ENCODE peak calls at places on chromosomes 1 and 21, in seven cellular contexts. P is C1 segment of cervical spinal cord; E is MCF 10A; A is ACHN; X is stimulated activated CD8-positive, alpha-beta memory T cell treated with anti-CD3 and anti-CD28 coated beads, Interleukin-2, amount 100 ng/mL, for 48 hours; Z is activated T-cell treated with anti-CD3 and anti-CD28 coated beads for 1 hour; J is left ventricle myocardium inferior. K is an unnamed sample.

GRCh38 chr1:205301220-205301821 is 20.2 kb downstream of the NUAK2 start:
- DNase-seq in P (no peak), E (peak), A (peak), X (no peak), Z (no peak), J (no peak), K (peak)

GRCh38 chr1:214581785-214582184 is 21.2 kb upstream of the CENPF start:
- DNase-seq in P (no peak), E (peak), A (peak), X (no peak), Z (no peak), J (no peak), K (no peak)

GRCh38 chr1:39919545-39919944 is 17.8 kb upstream of the MYCL start:
- DNase-seq in P (no peak), E (peak), A (peak), X (peak), Z (peak), J (no peak), K (no peak)

GRCh38 chr1:74316302-74316701 is 81.1 kb downstream of the TNNI3K start:
- DNase-seq in P (no peak), E (no peak), A (no peak), X (no peak), Z (no peak), J (no peak), K (no peak)

GRCh38 chr1:178639326-178639725 is 85.7 kb upstream of the RALGPS2 start:
- DNase-seq in P (no peak), E (no peak), A (no peak), X (no peak), Z (no peak), J (no peak), K (no peak)

GRCh38 chr1:85070972-85071492 is 22.7 kb upstream of the MCOLN3 start:
- DNase-seq in P (no peak), E (no peak), A (no peak), X (no peak), Z (no peak), J (no peak), K (no peak)

GRCh38 chr1:9615316-9616063 is 26.8 kb downstream of the TMEM201 start:
- DNase-seq in P (no peak), E (peak), A (peak), X (peak), Z (peak), J (no peak), K (no peak)

GRCh38 chr1:212507361-212507760 is 74.6 kb downstream of the NENF start:
- DNase-seq in P (no peak), E (no peak), A (no peak), X (no peak), Z (no peak), J (no peak), K (no peak)

GRCh38 chr1:64841330-64842065 is 96.6 kb downstream of the RAVER2 start:
- DNase-seq in P (no peak), E (no peak), A (peak), X (no peak), Z (no peak), J (no peak), K (no peak)

GRCh38 chr21:26405735-26406361 is 167.2 kb downstream of the CYYR1 start:
- DNase-seq in P (no peak), E (peak), A (peak), X (no peak), Z (no peak), J (no peak), K (no peak)

GRCh38 chr1:92503926-92504750 is 17.4 kb upstream of the GFI1 start:
- DNase-seq in P (no peak), E (no peak), A (no peak), X (no peak), Z (no peak), J (no peak), K (no peak)

GRCh38 chr1:229158317-229159294 is 112.3 kb upstream of the RAB4A start:
- DNase-seq in P (no peak), E (no peak), A (no peak), X (no peak), Z (no peak), J (no peak), K (no peak)

GRCh38 chr1:81174811-81175476 is 625.8 kb upstream of the ADGRL2 start:
- DNase-seq in P (no peak), E (peak), A (peak), X (no peak), Z (no peak), J (no peak), K (no peak)

GRCh38 chr1:23283660-23284602 is 60.2 kb downstream of the HNRNPR start:
- DNase-seq in P (no peak), E (no peak), A (peak), X (no peak), Z (no peak), J (no peak), K (no peak)

GRCh38 chr1:45752441-45753052 is 2.1 kb upstream of the IPP start:
- DNase-seq in P (no peak), E (peak), A (no peak), X (no peak), Z (no peak), J (no peak), K (no peak)

GRCh38 chr21:24428539-24429186 is 1178.6 kb downstream of the MRPL39 start:
- DNase-seq in P (no peak), E (peak), A (no peak), X (no peak), Z (no peak), J (no peak), K (no peak)

GRCh38 chr1:186502087-186502486 is 41.2 kb upstream of the PDC start:
- DNase-seq in P (no peak), E (no peak), A (no peak), X (no peak), Z (no peak), J (no peak), K (no peak)

GRCh38 chr1:187999973-188000372 is 1171.2 kb downstream of the PLA2G4A start:
- DNase-seq in P (no peak), E (peak), A (peak), X (no peak), Z (no peak), J (no peak), K (no peak)